ENCODE peak calls at places on chromosome 13, in eight cellular contexts. M is activated naive CD8-positive, alpha-beta T cell treated with anti-CD3 and anti-CD28 coated beads, Interleukin-2, amount 50 U/mL, for 24 hours; U is lower leg skin; Y is substantia nigra; K is AG08396; E is ovary; X is NCI-H2171 treated with DMSO at 0.1 percent for 48 hours; H is H54. B is an unnamed sample.

GRCh38 chr13:50915562-50915961 is 6.0 kb downstream of the RNASEH2B start:
- DNase-seq in M (peak), Y (no peak), E (no peak), U (no peak), K (no peak), X (no peak), H (no peak), B (no peak)

GRCh38 chr13:74920361-74920760 is 561.6 kb downstream of the TBC1D4 start:
- DNase-seq in K (no peak), M (no peak), X (no peak), E (no peak), U (no peak), Y (no peak), H (no peak), B (no peak)

GRCh38 chr13:29540799-29541198 is 54.7 kb downstream of the SLC7A1 start:
- DNase-seq in H (no peak), M (no peak), K (no peak), E (no peak), X (no peak), U (peak), Y (no peak), B (no peak)

GRCh38 chr13:113657851-113658741 is at the start of gene ATP4B:
- DNase-seq in H (no peak), U (peak), M (no peak), K (no peak), Y (no peak), X (no peak), E (peak), B (no peak)

GRCh38 chr13:28641600-28641926 is 17.4 kb upstream of the POMP start:
- DNase-seq in K (no peak), H (no peak), Y (no peak), M (no peak), U (no peak), E (no peak), X (no peak), B (no peak)

GRCh38 chr13:26324867-26325266 is 70.9 kb downstream of the CDK8 start:
- DNase-seq in H (no peak), K (no peak), X (no peak), Y (no peak), M (no peak), U (no peak), E (no peak), B (no peak)

GRCh38 chr13:51923983-51924539 is 62.3 kb downstream of the CCDC70 start:
- DNase-seq in K (no peak), E (no peak), X (no peak), Y (no peak), H (peak), M (no peak), U (peak), B (no peak)

GRCh38 chr13:24683833-24684599 is 3.8 kb downstream of the ATP12A start:
- DNase-seq in Y (no peak), M (peak), K (peak), U (no peak), H (peak), X (no peak), E (no peak), B (no peak)

B was measured in nucleus accumbens.